ENCODE peak calls at places on chromosome X, in four cellular contexts. W is HepG2, N is SJCRH30, T is gastrocnemius medialis. H is an unnamed sample. For H3K4me1, the result is how much of the 10 kb centered on the place peaks cover.

GRCh38 chrX:111376897-111377601 is 34.9 kb downstream of the DCX start:
- DNase-seq in W (no peak), N (peak), T (no peak), H (no peak)

GRCh38 chrX:151370906-151371305 is 26.1 kb upstream of the VMA21 start:
- DNase-seq in W (peak), N (no peak), T (no peak), H (no peak)

GRCh38 chrX:110321081-110321480 is 3.2 kb upstream of the AMMECR1 start:
- DNase-seq in W (no peak), N (no peak), T (no peak), H (no peak)

GRCh38 chrX:115494133-115494532 is 66.8 kb upstream of the PLS3 start:
- DNase-seq in W (peak), N (peak), T (no peak), H (no peak)

GRCh38 chrX:128975716-128976115 is 547.6 kb downstream of the SMARCA1 start:
- DNase-seq in W (peak), N (peak), T (no peak), H (no peak)

GRCh38 chrX:66176134-66176533 is 12.1 kb downstream of the HEPH start:
- DNase-seq in W (no peak), N (no peak), T (no peak), H (no peak)

GRCh38 chrX:119694601-119695534 is 1.9 kb upstream of the SEPTIN6 start:
- DNase-seq in W (peak), N (no peak), T (no peak), H (no peak)

GRCh38 chrX:10569946-10570345 is 50.4 kb downstream of the MID1 start:
- DNase-seq in W (no peak), N (no peak), T (no peak), H (no peak)

GRCh38 chrX:146346102-146346501 is 463.5 kb upstream of the CXorf51B start:
- DNase-seq in W (no peak), N (no peak), T (no peak), H (no peak)

GRCh38 chrX:56813318-56813837 is 84.3 kb downstream of the NBDY start:
- DNase-seq in W (no peak), N (no peak), T (no peak), H (no peak)

GRCh38 chrX:83422836-83423235 is 85.3 kb upstream of the POU3F4 start:
- DNase-seq in W (no peak), N (no peak), T (no peak), H (no peak)

GRCh38 chrX:39819921-39820849 is 277.6 kb downstream of the BCOR start:
- DNase-seq in W (no peak), N (no peak), T (no peak), H (no peak)

GRCh38 chrX:148658115-148658725 is 157.8 kb downstream of the AFF2 start:
- DNase-seq in W (no peak), N (no peak), T (no peak), H (no peak)

GRCh38 chrX:24526616-24527015 is 61.5 kb downstream of the PDK3 start:
- DNase-seq in W (no peak), N (no peak), T (no peak), H (no peak)

GRCh38 chrX:52424658-52425057 is 55.8 kb downstream of the XAGE2 start:
- DNase-seq in W (no peak), N (no peak), T (no peak), H (no peak)

GRCh38 chrX:1392376-1393130 is 640 bp upstream of the SLC25A6 start:
- DNase-seq in W (no peak), N (peak), T (peak), H (no peak)

GRCh38 chrX:71616672-71617529 is 1.4 kb downstream of the CXCR3 start:
- DNase-seq in W (peak), N (no peak), T (no peak), H (no peak)

GRCh38 chrX:12970691-12971202 is 4.2 kb upstream of the TMSB4X start:
- DNase-seq in W (peak), N (no peak), T (no peak), H (no peak)

GRCh38 chrX:72347366-72347765 is 41.7 kb upstream of the CITED1 start:
- DNase-seq in W (no peak), N (no peak), T (no peak), H (no peak)

GRCh38 chrX:42242044-42242443 is 318.7 kb upstream of the CASK start:
- DNase-seq in W (no peak), N (no peak), T (no peak), H (no peak)

GRCh38 chrX:12949927-12950656 is 24.8 kb upstream of the TMSB4X start:
- DNase-seq in W (no peak), N (peak), T (peak), H (peak)

GRCh38 chrX:18895157-18895952 is 88.6 kb downstream of the PHKA2 start:
- DNase-seq in W (no peak), N (no peak), T (peak), H (no peak)

GRCh38 chrX:47448165-47448806 is 34.7 kb downstream of the ZNF41 start:
- DNase-seq in W (no peak), N (no peak), T (no peak), H (no peak)

GRCh38 chrX:2500681-2501151 is at the start of the genes DHRSX and ZBED1:
- DNase-seq in W (no peak), N (peak), T (no peak), H (no peak)

GRCh38 chrX:50903387-50904027 is 7.0 kb upstream of the BMP15 start:
- DNase-seq in W (peak), N (peak), T (no peak), H (no peak)

GRCh38 chrX:100413231-100413630 is 3.2 kb upstream of the PCDH19 start:
- DNase-seq in W (peak), N (peak), T (no peak), H (no peak)

GRCh38 chrX:71095555-71095970 is at the start of gene FOXO4:
- DNase-seq in W (peak), N (peak), T (peak), H (peak)

GRCh38 chrX:100512471-100512870 is 72.3 kb upstream of the TNMD start:
- DNase-seq in W (no peak), N (no peak), T (no peak), H (no peak)

GRCh38 chrX:123993326-123993725 is 31.8 kb downstream of the STAG2 start:
- DNase-seq in W (no peak), N (no peak), T (no peak), H (no peak)

GRCh38 chrX:141341743-141342142 is 99.4 kb upstream of the SPANXC start:
- DNase-seq in W (no peak), N (no peak), T (no peak), H (no peak)

GRCh38 chrX:45622538-45622937 is 421.9 kb upstream of the DIPK2B start:
- DNase-seq in W (no peak), N (no peak), T (no peak), H (no peak)

GRCh38 chrX:9873952-9874351 is 87.7 kb downstream of the SHROOM2 start:
- DNase-seq in W (peak), N (peak), T (no peak), H (no peak)

GRCh38 chrX:107213477-107213876 is 7.1 kb downstream of the DNAAF6 start:
- DNase-seq in W (no peak), N (no peak), T (no peak), H (no peak)

GRCh38 chrX:120604359-120604782 is 470 bp downstream of the MCTS1 start:
- DNase-seq in W (peak), N (peak), T (peak), H (no peak)

DNA sequence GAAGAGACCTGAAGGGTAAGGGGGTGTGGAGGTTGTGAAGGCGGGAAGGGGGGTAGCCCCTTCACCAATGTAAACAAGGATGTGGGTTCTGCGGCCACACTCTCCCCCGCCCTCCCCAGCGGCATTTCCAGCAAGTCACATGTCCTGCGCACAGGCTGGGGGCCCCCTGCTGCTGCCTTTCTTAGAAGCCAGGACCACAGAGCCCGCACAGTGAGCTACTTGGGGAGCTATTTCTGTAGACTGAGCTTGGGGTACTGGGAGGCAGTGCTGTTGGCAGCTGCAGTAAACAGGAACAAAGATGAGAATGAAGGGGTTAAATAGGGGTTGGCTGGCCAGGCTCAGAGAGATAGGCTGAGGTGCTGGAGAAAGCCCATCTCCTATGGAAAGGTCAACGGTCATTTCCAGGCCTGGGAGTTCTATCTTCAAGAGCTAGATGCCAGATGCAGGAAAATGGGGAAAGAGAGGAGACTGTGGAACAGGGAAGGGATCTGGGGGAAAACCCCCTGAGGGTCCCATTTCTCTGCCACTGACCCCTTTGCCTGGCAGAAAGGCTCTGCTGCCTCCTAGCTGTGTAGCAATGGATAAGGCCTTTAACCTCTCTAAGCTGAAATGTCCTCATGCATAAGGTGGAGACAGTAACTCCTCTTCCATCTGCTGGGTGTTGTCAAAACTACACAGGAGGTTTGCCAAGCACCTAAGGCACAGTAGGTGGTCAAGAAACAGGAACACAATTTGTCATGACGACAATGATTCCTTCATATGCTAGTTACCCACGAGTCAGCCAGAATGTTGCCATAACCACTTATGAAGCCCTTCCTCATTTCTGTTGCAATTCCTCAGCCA is 18.5 kb upstream of the PIM2 start:
- DNase-seq in W (no peak), N (no peak), T (no peak), H (peak)
- H3K4me1 ChIP-seq in W (under half), N (under half), T (under half), H (under half)

DNA sequence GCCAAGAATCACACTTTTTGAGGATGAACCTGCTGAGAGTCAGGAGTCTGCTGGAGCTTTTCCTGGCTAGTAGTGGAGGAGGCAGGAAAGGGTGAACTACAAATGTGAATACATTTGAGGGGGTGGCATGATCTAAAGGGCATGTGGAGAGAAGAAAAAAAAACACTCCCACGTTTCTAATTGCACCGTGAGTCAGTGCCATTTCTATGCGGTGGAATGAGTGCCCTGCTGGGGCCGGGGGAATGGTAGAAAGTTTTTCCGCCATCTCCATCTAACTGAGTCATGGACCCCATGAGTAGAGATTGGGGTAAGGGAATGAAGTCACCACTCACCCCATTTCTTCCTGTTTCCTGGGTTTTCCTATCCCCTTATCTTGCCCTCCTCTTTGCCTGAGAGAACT is 19.8 kb downstream of the BEX3 start:
- DNase-seq in W (no peak), N (no peak), T (no peak), H (no peak)
- H3K4me3 ChIP-seq in W (no peak), N (no peak), T (no peak), H (no peak)

DNA sequence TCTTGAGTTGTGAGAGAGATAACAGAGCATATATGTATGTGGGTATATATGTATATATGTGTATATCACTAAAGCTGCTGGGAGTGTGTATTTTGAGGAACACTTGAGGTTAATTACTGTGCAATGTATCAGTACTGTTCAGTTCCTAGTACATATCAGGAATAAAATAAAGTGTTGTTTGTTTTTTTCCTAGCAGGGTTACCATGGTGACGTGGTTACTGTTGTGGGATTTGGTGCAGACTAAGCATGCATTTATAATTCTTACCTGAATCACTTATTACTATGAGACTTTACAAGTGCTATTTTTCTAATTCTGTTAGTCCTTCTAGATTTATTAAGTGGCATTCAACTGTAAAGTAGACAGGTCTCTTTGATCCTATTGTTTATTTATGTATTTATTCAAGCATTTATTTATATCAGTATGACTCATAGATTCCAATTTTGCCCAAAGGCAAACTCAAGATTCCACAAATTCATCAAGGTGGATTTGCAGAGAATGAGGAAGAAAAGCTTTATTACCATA is 26.9 kb upstream of the BEX4 start:
- DNase-seq in W (no peak), N (no peak), T (no peak), H (no peak)
- H3K27ac ChIP-seq in W (no peak), N (no peak), T (no peak), H (no peak)

DNA sequence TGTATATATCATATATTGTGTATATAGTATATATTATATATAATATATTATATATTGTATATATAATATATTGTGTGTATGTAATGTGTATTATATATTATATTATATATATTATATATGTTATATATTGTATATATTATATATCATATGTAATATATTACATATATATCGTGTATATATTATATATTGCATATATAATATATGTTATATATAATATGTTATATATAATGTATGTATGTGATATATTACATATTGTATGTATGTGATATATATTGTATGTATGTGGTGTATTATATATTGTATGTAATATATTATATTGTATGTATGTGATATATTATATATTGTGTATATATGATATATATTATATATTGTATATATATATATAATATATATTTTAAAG is 30.5 kb downstream of the RAB40A start:
- DNase-seq in W (no peak), N (no peak), T (no peak), H (no peak)
- H3K4me1 ChIP-seq in W (under half), N (under half), T (under half), H (under half)

GRCh38 chrX:32673193-32673592 is 538.2 kb downstream of the DMD start:
- DNase-seq in W (peak), N (no peak), T (no peak), H (no peak)

GRCh38 chrX:32678487-32678886 is 532.9 kb downstream of the DMD start:
- DNase-seq in W (no peak), N (no peak), T (no peak), H (no peak)
- H3K4me3 ChIP-seq in W (no peak), N (no peak), T (no peak), H (no peak)

DNA sequence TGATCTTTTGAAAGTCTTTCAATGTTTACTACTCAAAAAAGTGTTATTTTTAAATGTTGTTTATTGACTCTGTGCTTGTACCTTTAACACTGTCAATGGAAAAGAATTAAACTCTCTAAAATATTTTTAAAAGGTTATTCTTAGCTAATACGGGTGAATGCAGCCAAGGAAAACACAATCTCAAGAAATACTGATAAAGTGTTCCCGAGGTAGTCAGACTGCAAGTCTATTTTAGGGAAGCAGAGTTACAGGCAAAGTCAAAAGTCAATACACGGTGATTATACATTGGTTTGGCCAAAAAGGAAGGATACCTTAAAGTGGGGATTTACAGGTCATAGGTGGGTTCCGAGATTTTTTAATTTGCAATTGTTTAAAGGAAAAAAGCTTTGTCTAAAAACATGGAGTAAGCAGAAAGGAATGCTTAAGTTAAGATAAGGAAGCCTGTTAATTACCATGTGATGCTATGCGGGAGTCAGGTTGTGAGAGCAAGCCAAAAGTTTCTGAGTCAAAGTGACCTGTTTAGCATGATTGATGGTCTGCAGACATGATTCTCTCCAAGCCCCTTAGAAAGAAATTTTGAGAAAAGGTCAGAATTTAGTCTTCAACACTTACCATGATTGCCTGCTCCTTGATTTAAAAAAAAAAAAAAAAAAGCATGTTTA is 288.4 kb downstream of the KLHL4 start:
- DNase-seq in W (no peak), N (no peak), T (no peak), H (no peak)
- H3K27ac ChIP-seq in W (no peak), N (no peak), T (no peak), H (no peak)

GRCh38 chrX:16114640-16115039 is 8.7 kb upstream of the GRPR start:
- DNase-seq in W (no peak), N (peak), T (no peak), H (no peak)
- H3K4me1 ChIP-seq in W (under half), N (under half), T (under half), H (under half)

GRCh38 chrX:153792368-153792767 is 1.8 kb downstream of the IDH3G start:
- DNase-seq in W (no peak), N (no peak), T (no peak), H (no peak)
- H3K4me3 ChIP-seq in W (no peak), N (no peak), T (no peak), H (no peak)

GRCh38 chrX:20861113-20861512 is 513.1 kb upstream of the CNKSR2 start:
- DNase-seq in W (no peak), N (no peak), T (no peak), H (no peak)

GRCh38 chrX:20863649-20864048 is 510.6 kb upstream of the CNKSR2 start:
- DNase-seq in W (no peak), N (no peak), T (no peak), H (no peak)

GRCh38 chrX:20857746-20858145 is 516.5 kb upstream of the CNKSR2 start:
- DNase-seq in W (no peak), N (no peak), T (no peak), H (no peak)
- H3K27ac ChIP-seq in W (no peak), N (no peak), T (no peak), H (no peak)

H was measured in esophagus squamous epithelium.